ENCODE peak calls at places on chromosomes 6 and 20, in five cellular contexts. L, A, U, B and K are unnamed samples.

GRCh38 chr6:166877906-166878305 is 78.4 kb downstream of the RNASET2 start:
- DNase-seq in L (no peak), A (no peak), U (no peak), B (no peak), K (no peak)

GRCh38 chr6:22399693-22400092 is 102.9 kb upstream of the PRL start:
- DNase-seq in L (no peak), A (no peak), U (peak; percentile 5), B (no peak), K (peak; percentile 16)

GRCh38 chr6:34546551-34547321 is 9.4 kb downstream of the SPDEF start:
- DNase-seq in L (no peak), A (no peak), U (no peak), B (no peak), K (no peak)

GRCh38 chr20:34389206-34389953 is 26.3 kb downstream of the ITCH start:
- DNase-seq in L (no peak), A (no peak), U (no peak), B (no peak), K (no peak)

GRCh38 chr20:16241911-16242310 is 331.3 kb downstream of the KIF16B start:
- DNase-seq in L (no peak), A (peak; percentile 26), U (peak; percentile 9), B (no peak), K (no peak)

GRCh38 chr20:15895560-15896084 is 677.6 kb downstream of the KIF16B start:
- DNase-seq in L (no peak), A (no peak), U (no peak), B (no peak), K (no peak)

GRCh38 chr20:36394340-36394965 is 88.3 kb downstream of the DLGAP4 start:
- DNase-seq in L (no peak), A (no peak), U (no peak), B (no peak), K (no peak)

GRCh38 chr6:112021911-112022310 is 32.0 kb upstream of the CCN6 start:
- DNase-seq in L (no peak), A (no peak), U (no peak), B (no peak), K (no peak)

GRCh38 chr6:148550569-148550968 is 196.3 kb upstream of the UST start:
- DNase-seq in L (no peak), A (no peak), U (peak; percentile 85), B (no peak), K (no peak)

GRCh38 chr6:20334334-20334733 is 67.3 kb upstream of the E2F3 start:
- DNase-seq in L (peak; percentile 38), A (no peak), U (no peak), B (no peak), K (no peak)

GRCh38 chr20:44629017-44629385 is 22.5 kb downstream of the ADA start:
- DNase-seq in L (no peak), A (no peak), U (no peak), B (no peak), K (no peak)